ENCODE peak calls at places on chromosomes 3 and 15, in ten cellular contexts. V is MM.1S; Q is Daoy; Y is small intestine; X is progenitor cell of endocrine pancreas; O is COLO829; Z is retina; T is immature natural killer cell; N is iPS DF 19.7; G is stimulated activated CD8-positive, alpha-beta memory T cell treated with anti-CD3 and anti-CD28 coated beads, Interleukin-15, amount 100 ng/mL, for 24 hours. H is an unnamed sample.

GRCh38 chr15:90160781-90161727 is 40.1 kb upstream of the SEMA4B start:
- DNase-seq in O (no peak), T (no peak), V (no peak), Z (no peak), Y (peak; percentile 92), Q (no peak), G (no peak), N (no peak), X (no peak), H (no peak)

GRCh38 chr3:134029734-134030381 is at the start of gene SLCO2A1:
- DNase-seq in Q (peak; percentile 66), Z (no peak), T (peak; percentile 9), G (no peak), X (peak; percentile 66), O (no peak), N (no peak), Y (peak; percentile 28), V (no peak), H (no peak)

GRCh38 chr3:16512435-16513140 is 911 bp downstream of the RFTN1 start:
- DNase-seq in T (peak; percentile 51), N (no peak), Q (peak; percentile 42), Y (no peak), Z (peak; percentile 65), O (no peak), G (peak; percentile 14), V (no peak), X (no peak), H (no peak)

GRCh38 chr15:80777137-80777536 is 2.0 kb upstream of the CEMIP start:
- DNase-seq in Y (no peak), Q (peak; percentile 25), O (peak; percentile 45), Z (no peak), V (no peak), N (no peak), T (no peak), G (no peak), X (no peak), H (peak; percentile 84)

GRCh38 chr3:104392327-104392726 is 974.4 kb upstream of the ALCAM start:
- DNase-seq in X (no peak), N (no peak), G (no peak), Z (no peak), Y (no peak), Q (no peak), O (no peak), T (no peak), V (peak; percentile 28), H (no peak)

GRCh38 chr3:121064121-121064520 is 156.1 kb downstream of the STXBP5L start:
- DNase-seq in N (no peak), V (no peak), T (no peak), Q (peak; percentile 5), Z (no peak), X (no peak), O (no peak), G (no peak), Y (no peak), H (no peak)

GRCh38 chr3:170062769-170063168 is 25.0 kb downstream of the GPR160 start:
- DNase-seq in Z (no peak), X (no peak), Y (no peak), Q (no peak), O (no peak), G (no peak), N (no peak), V (no peak), T (no peak), H (no peak)

GRCh38 chr3:50666801-50667200 is 7.9 kb upstream of the DOCK3 start:
- DNase-seq in Q (no peak), N (no peak), Y (no peak), V (no peak), G (no peak), Z (no peak), O (peak; percentile 21), T (no peak), X (no peak), H (no peak)

GRCh38 chr15:92636950-92637481 is 18.6 kb downstream of the FAM174B start:
- DNase-seq in T (no peak), Z (no peak), V (peak; percentile 78), O (no peak), Y (peak; percentile 44), N (no peak), Q (peak; percentile 65), G (no peak), X (no peak), H (no peak)

GRCh38 chr3:37703633-37704032 is 158.0 kb upstream of the CTDSPL start:
- DNase-seq in Z (no peak), Q (peak; percentile 38), O (no peak), T (no peak), N (no peak), X (no peak), V (no peak), Y (no peak), G (no peak), H (no peak)

GRCh38 chr3:195583831-195584542 is at the start of gene APOD:
- DNase-seq in G (no peak), Z (no peak), X (no peak), N (no peak), Y (no peak), O (peak; percentile 97), Q (peak; percentile 18), V (no peak), T (no peak), H (no peak)

GRCh38 chr15:31338879-31339557 is 12.4 kb downstream of the KLF13 start:
- DNase-seq in Y (no peak), G (no peak), O (peak; percentile 16), N (no peak), Q (peak; percentile 91), T (peak; percentile 56), X (no peak), V (no peak), Z (no peak), H (peak; percentile 62)

GRCh38 chr3:184171562-184171961 is 3.1 kb upstream of the AP2M1 start:
- DNase-seq in Y (no peak), T (no peak), O (peak; percentile 88), G (no peak), N (no peak), Z (no peak), Q (peak; percentile 87), V (no peak), X (no peak), H (no peak)

GRCh38 chr3:61315874-61316273 is 64.6 kb upstream of the FHIT start:
- DNase-seq in Y (no peak), O (peak; percentile 20), X (peak; percentile 38), V (no peak), N (no peak), Z (peak; percentile 15), Q (no peak), T (no peak), G (no peak), H (no peak)

GRCh38 chr3:60202052-60202753 is 1049.0 kb downstream of the FHIT start:
- DNase-seq in X (no peak), V (no peak), T (no peak), Z (no peak), Q (no peak), N (no peak), G (no peak), O (no peak), Y (no peak), H (no peak)

GRCh38 chr3:16079519-16079918 is 95.0 kb upstream of the GALNT15 start:
- DNase-seq in Q (peak; percentile 25), V (no peak), X (no peak), G (no peak), N (no peak), Z (no peak), Y (no peak), T (no peak), O (no peak), H (no peak)

GRCh38 chr3:112017081-112017480 is 17.5 kb upstream of the TMPRSS7 start:
- DNase-seq in Q (no peak), O (no peak), N (no peak), V (no peak), Z (no peak), G (no peak), T (no peak), Y (no peak), X (no peak), H (no peak)

H was measured in GM04504.